ENCODE peak calls at places on chromosomes 11 and 22, in four cellular contexts. One of them, this sample, is unnamed.

GRCh38 chr11:59206635-59207034 is 6.1 kb downstream of the MPEG1 start:
- DNase-seq in left ventricle myocardium inferior: no peak
- DNase-seq in testis: peak; percentile 80
- DNase-seq in GM06990: no peak
- DNase-seq in this sample: no peak

GRCh38 chr11:27398413-27398780 is 35.4 kb upstream of the CCDC34 start:
- DNase-seq in left ventricle myocardium inferior: no peak
- DNase-seq in GM06990: no peak
- DNase-seq in testis: no peak
- DNase-seq in this sample: no peak

GRCh38 chr11:76579047-76579751 is 91.3 kb downstream of the LRRC32 start:
- DNase-seq in left ventricle myocardium inferior: peak; percentile 63
- DNase-seq in GM06990: no peak
- DNase-seq in testis: peak; percentile 53
- DNase-seq in this sample: no peak

GRCh38 chr11:112620621-112621394 is 340.4 kb upstream of the NCAM1 start:
- DNase-seq in GM06990: no peak
- DNase-seq in left ventricle myocardium inferior: no peak
- DNase-seq in testis: no peak
- DNase-seq in this sample: no peak

GRCh38 chr11:117430293-117430955 is 102.8 kb downstream of the CEP164 start:
- DNase-seq in left ventricle myocardium inferior: no peak
- DNase-seq in testis: no peak
- DNase-seq in GM06990: no peak
- DNase-seq in this sample: no peak

GRCh38 chr22:40572976-40573375 is 63.5 kb downstream of the MRTFA start:
- DNase-seq in GM06990: no peak
- DNase-seq in left ventricle myocardium inferior: no peak
- DNase-seq in testis: no peak
- DNase-seq in this sample: no peak

GRCh38 chr11:67371549-67372231 is 1.7 kb downstream of the CLCF1 start:
- DNase-seq in GM06990: peak; percentile 34
- DNase-seq in testis: no peak
- DNase-seq in left ventricle myocardium inferior: no peak
- DNase-seq in this sample: peak; percentile 76

GRCh38 chr22:31350410-31350863 is 4.3 kb upstream of the PATZ1 start:
- DNase-seq in testis: peak; percentile 57
- DNase-seq in GM06990: no peak
- DNase-seq in left ventricle myocardium inferior: no peak
- DNase-seq in this sample: no peak

GRCh38 chr22:39739338-39740027 is 154.1 kb downstream of the ENTHD1 start:
- DNase-seq in GM06990: no peak
- DNase-seq in testis: no peak
- DNase-seq in left ventricle myocardium inferior: no peak
- DNase-seq in this sample: no peak

GRCh38 chr11:119359365-119360229 is 13.1 kb upstream of the MFRP start:
- DNase-seq in left ventricle myocardium inferior: no peak
- DNase-seq in GM06990: no peak
- DNase-seq in testis: no peak
- DNase-seq in this sample: no peak

GRCh38 chr11:33177676-33178336 is 16.5 kb upstream of the CSTF3 start:
- DNase-seq in testis: no peak
- DNase-seq in left ventricle myocardium inferior: no peak
- DNase-seq in GM06990: no peak
- DNase-seq in this sample: no peak

GRCh38 chr11:115676206-115676605 is 172.0 kb upstream of the CADM1 start:
- DNase-seq in testis: no peak
- DNase-seq in left ventricle myocardium inferior: no peak
- DNase-seq in GM06990: no peak
- DNase-seq in this sample: no peak

GRCh38 chr11:102513869-102514268 is 16.7 kb downstream of the MMP7 start:
- DNase-seq in left ventricle myocardium inferior: no peak
- DNase-seq in testis: no peak
- DNase-seq in GM06990: no peak
- DNase-seq in this sample: no peak

GRCh38 chr11:133886029-133886428 is 40.7 kb upstream of the SPATA19 start:
- DNase-seq in testis: no peak
- DNase-seq in left ventricle myocardium inferior: no peak
- DNase-seq in GM06990: no peak
- DNase-seq in this sample: no peak

GRCh38 chr11:122709042-122709760 is 53.7 kb downstream of the UBASH3B start:
- DNase-seq in GM06990: no peak
- DNase-seq in testis: no peak
- DNase-seq in left ventricle myocardium inferior: no peak
- DNase-seq in this sample: no peak

GRCh38 chr11:118691926-118692830 is 12.7 kb upstream of the TREH start:
- DNase-seq in GM06990: peak; percentile 46
- DNase-seq in left ventricle myocardium inferior: no peak
- DNase-seq in testis: no peak
- DNase-seq in this sample: peak; percentile 31

GRCh38 chr11:1218256-1218787 is 4.5 kb upstream of the MUC5B start:
- DNase-seq in left ventricle myocardium inferior: no peak
- DNase-seq in testis: no peak
- DNase-seq in GM06990: no peak
- DNase-seq in this sample: no peak

DNA sequence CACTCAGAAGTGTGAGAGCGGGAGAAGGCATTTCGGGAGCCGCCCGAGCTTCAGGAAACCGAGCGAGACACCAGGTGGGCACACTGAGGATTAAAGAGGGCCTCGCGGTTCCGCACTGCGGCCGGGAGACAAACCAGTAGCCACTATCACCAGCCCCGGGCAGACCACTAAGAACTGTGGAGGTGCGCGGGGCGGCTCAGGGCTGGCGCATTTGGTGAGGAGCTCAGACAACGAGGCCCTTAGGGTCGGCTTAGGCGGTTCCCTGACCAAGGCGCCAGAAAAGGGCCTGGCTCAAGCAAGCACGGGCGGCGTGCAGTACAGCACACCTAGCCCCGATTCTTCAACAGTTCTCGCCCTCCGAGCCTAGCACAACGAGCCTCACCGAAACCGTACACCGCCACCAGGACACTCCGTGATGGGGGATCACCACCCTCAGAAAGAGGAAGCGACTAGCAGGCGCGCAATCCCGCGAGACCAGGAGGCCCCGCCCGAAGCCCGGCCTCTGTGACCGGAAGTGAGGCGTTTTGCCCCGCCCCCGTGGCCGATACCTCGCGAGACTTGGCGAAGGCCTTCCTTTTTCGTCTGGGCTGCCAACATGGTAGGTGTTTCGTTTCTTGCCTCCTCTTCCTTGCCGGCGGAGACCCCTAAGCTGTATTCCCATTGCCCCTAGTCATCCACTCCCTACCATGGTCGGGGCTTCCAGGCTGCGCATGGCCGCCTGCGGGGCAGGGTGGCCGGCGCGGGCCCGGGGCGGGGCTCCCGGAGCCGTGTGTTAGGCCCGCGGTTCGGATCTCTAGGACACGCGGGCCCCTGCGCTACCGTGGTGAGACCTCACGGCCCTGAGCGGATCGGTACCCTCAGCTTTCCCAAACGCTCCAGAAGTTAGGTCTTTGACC is at the start of the genes RPL27A and TRIM66:
- DNase-seq in left ventricle myocardium inferior: peak; percentile 99
- DNase-seq in GM06990: peak; percentile 98
- DNase-seq in testis: peak; percentile 98
- DNase-seq in this sample: peak; percentile 92
- TF ChIP-seq CTCF in left ventricle myocardium inferior: peak; percentile 38
- TF ChIP-seq CTCF in GM06990: no peak
- TF ChIP-seq CTCF in testis: no peak
- TF ChIP-seq CTCF in this sample: no peak

GRCh38 chr11:3956748-3957147 is 101.3 kb downstream of the STIM1 start:
- DNase-seq in GM06990: no peak
- DNase-seq in testis: no peak
- DNase-seq in left ventricle myocardium inferior: no peak
- DNase-seq in this sample: no peak

GRCh38 chr11:3957437-3957836 is 102.0 kb downstream of the STIM1 start:
- DNase-seq in testis: no peak
- DNase-seq in left ventricle myocardium inferior: no peak
- DNase-seq in GM06990: no peak
- DNase-seq in this sample: no peak

GRCh38 chr11:3958301-3958700 is 102.8 kb downstream of the STIM1 start:
- DNase-seq in left ventricle myocardium inferior: no peak
- DNase-seq in GM06990: no peak
- DNase-seq in testis: no peak
- DNase-seq in this sample: no peak

GRCh38 chr11:3959918-3960295 is 104.4 kb downstream of the STIM1 start:
- DNase-seq in testis: no peak
- DNase-seq in GM06990: no peak
- DNase-seq in left ventricle myocardium inferior: no peak
- DNase-seq in this sample: no peak

DNA sequence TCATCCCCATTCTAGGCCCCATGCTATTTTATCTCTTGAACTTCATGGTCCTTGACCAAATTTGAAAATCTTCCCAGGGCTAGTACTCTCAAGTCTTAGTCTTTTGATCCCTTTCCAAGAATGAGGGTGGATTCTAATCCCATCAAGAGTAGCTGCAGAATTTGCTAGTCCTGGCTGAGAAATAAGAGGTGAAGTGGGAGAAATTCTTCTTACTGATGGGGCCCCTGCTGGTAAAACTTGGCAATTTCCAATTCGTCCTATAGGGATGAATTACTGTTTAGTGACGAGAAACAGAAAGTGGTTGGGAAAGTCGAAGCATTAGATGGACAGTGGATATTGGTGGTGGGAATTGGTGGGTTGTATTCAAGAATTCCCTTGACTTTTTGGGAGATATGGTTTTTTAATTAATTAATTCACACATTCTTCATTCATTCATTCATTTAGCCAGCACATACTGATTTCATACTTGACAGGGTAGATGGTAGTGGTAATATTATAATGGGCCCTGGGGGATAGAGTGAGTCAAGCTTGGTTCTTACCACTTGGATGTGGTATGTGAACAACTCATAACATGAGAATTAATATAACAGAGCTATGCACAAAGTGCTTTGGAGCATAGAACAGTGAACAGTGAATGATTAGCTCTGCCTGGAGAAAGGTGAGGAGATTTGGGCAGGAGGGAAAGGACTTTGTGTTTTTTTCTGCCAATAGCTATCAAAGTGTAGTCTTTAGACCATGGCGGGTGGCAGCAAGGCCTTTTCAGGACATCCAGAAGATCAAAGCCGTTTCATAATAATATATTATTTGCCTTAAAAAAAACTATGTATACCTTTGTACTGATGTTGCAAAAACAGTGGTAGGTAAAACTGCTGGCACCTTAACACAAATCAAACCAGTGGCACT is 103.8 kb downstream of the STIM1 start:
- DNase-seq in GM06990: no peak
- DNase-seq in left ventricle myocardium inferior: no peak
- DNase-seq in testis: no peak
- DNase-seq in this sample: no peak
- TF ChIP-seq CTCF in GM06990: no peak
- TF ChIP-seq CTCF in left ventricle myocardium inferior: peak; percentile 13
- TF ChIP-seq CTCF in testis: peak; percentile 22
- TF ChIP-seq CTCF in this sample: no peak

GRCh38 chr11:129787518-129787917 is 28.1 kb upstream of the TMEM45B start:
- DNase-seq in GM06990: no peak
- DNase-seq in left ventricle myocardium inferior: no peak
- DNase-seq in testis: no peak
- DNase-seq in this sample: no peak

GRCh38 chr11:129788278-129788677 is 27.4 kb upstream of the TMEM45B start:
- DNase-seq in testis: no peak
- DNase-seq in left ventricle myocardium inferior: no peak
- DNase-seq in GM06990: no peak
- DNase-seq in this sample: no peak

GRCh38 chr11:129791515-129791914 is 24.1 kb upstream of the TMEM45B start:
- DNase-seq in testis: no peak
- DNase-seq in left ventricle myocardium inferior: no peak
- DNase-seq in GM06990: no peak
- DNase-seq in this sample: no peak

GRCh38 chr11:129790131-129790530 is 25.5 kb upstream of the TMEM45B start:
- DNase-seq in GM06990: no peak
- DNase-seq in testis: no peak
- DNase-seq in left ventricle myocardium inferior: no peak
- DNase-seq in this sample: no peak

GRCh38 chr11:129785383-129786111 is 30.1 kb upstream of the TMEM45B start:
- DNase-seq in GM06990: no peak
- DNase-seq in left ventricle myocardium inferior: no peak
- DNase-seq in testis: no peak
- DNase-seq in this sample: no peak
- TF ChIP-seq CTCF in GM06990: peak; percentile 6
- TF ChIP-seq CTCF in left ventricle myocardium inferior: peak; percentile 36
- TF ChIP-seq CTCF in testis: no peak
- TF ChIP-seq CTCF in this sample: no peak

DNA sequence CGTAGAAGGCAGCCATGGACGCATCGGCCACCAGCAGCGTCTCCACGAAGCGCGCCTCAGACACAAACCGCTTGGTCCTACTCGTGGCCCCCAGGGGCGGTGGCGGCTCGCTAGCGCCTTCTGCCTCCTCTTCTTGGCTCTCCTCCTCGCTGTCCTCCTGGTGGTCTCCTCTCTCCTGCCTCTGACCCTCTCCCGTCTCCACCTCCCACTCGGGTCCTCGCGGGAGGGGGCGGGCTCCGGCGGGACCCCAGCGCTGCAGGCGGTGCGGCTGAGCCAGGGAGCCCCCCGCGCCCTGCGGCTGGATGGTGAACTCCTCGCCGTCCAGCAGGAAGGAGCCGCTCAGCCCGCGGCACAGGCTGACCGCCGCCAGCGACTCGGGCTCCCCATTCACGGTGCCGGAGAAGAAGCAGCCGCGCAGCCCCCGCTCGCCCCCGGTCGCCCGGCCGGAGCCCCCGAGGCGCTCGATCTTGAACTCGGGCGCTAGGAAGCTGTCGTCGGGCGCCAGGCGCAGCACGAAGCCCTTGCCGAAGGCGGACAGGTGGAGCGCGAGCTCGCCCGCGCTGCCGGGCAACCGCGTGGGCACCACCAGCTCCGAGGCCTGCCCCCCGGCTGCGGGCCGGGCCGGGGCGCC is 713 bp downstream of the ADAMTS8 start:
- DNase-seq in GM06990: no peak
- DNase-seq in left ventricle myocardium inferior: peak; percentile 24
- DNase-seq in testis: no peak
- DNase-seq in this sample: no peak
- TF ChIP-seq CTCF in GM06990: no peak
- TF ChIP-seq CTCF in left ventricle myocardium inferior: peak; percentile 31
- TF ChIP-seq CTCF in testis: no peak
- TF ChIP-seq CTCF in this sample: no peak

GRCh38 chr11:28463826-28464225 is 355.6 kb downstream of the METTL15 start:
- DNase-seq in GM06990: no peak
- DNase-seq in left ventricle myocardium inferior: no peak
- DNase-seq in testis: no peak
- DNase-seq in this sample: no peak
- TF ChIP-seq CTCF in GM06990: no peak
- TF ChIP-seq CTCF in left ventricle myocardium inferior: no peak
- TF ChIP-seq CTCF in testis: no peak
- TF ChIP-seq CTCF in this sample: no peak

DNA sequence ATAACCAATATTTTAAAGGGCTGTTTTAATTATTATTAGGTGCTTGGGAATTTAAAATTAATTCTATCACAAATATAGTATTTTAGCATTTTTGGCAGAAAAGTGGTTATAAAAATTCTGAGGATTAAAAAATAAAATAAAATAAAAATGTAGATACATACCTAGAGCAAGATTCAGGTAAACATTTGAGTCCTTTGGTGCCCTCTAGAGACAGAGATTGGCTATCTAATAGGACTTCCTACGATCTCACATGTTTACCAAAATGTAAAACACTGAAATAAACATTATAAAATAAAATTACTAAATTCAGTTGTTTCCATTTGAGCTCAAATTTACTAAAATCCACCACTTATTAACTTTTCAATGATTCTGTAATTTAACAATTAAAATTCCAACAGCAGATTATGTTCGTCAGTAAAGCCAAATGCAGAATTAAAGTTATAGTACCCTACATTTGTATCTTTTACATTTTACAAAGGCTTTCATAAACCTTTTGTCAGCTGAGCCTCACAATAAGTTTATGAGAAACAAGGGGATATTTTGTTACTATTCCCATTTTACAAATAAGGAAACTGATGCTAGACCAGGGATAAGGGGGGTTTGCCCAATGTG is 27.7 kb downstream of the SLC36A4 start:
- DNase-seq in testis: no peak
- DNase-seq in left ventricle myocardium inferior: no peak
- DNase-seq in GM06990: no peak
- DNase-seq in this sample: peak; percentile 8
- TF ChIP-seq CTCF in testis: peak; percentile 23
- TF ChIP-seq CTCF in left ventricle myocardium inferior: peak; percentile 46
- TF ChIP-seq CTCF in GM06990: peak; percentile 55
- TF ChIP-seq CTCF in this sample: no peak

This sample was measured in GM20000.